ENCODE peak calls at places on chromosomes 13 and 19, in ten cellular contexts. L, X, A, C, Y, D, W, R, O and M are unnamed samples.

GRCh38 chr13:60583196-60583908 is 186.3 kb downstream of the TDRD3 start:
- DNase-seq in L (peak), X (no peak), A (no peak), C (no peak), Y (no peak), D (peak), W (no peak), R (peak), O (no peak), M (no peak)

GRCh38 chr19:15841875-15842569 is 26.6 kb upstream of the OR10H1 start:
- DNase-seq in L (no peak), X (no peak), A (no peak), C (no peak), Y (no peak), D (no peak), W (no peak), R (no peak), O (no peak), M (no peak)

GRCh38 chr19:13315495-13315894 is 165.3 kb downstream of the IER2 start:
- DNase-seq in L (no peak), X (peak), A (no peak), C (no peak), Y (no peak), D (no peak), W (no peak), R (no peak), O (no peak), M (no peak)

GRCh38 chr19:9342610-9343304 is 18.8 kb downstream of the ZNF559 start:
- DNase-seq in L (no peak), X (no peak), A (no peak), C (no peak), Y (no peak), D (peak), W (no peak), R (no peak), O (no peak), M (no peak)

GRCh38 chr19:40803857-40804782 is 5.1 kb downstream of the EGLN2 start:
- DNase-seq in L (no peak), X (peak), A (no peak), C (no peak), Y (no peak), D (no peak), W (peak), R (no peak), O (peak), M (no peak)

GRCh38 chr19:18629166-18630088 is 7.4 kb upstream of the KLHL26 start:
- DNase-seq in L (no peak), X (peak), A (no peak), C (peak), Y (no peak), D (peak), W (no peak), R (peak), O (no peak), M (peak)

GRCh38 chr13:48231080-48231479 is 1.9 kb upstream of the ITM2B start:
- DNase-seq in L (no peak), X (peak), A (no peak), C (no peak), Y (no peak), D (peak), W (no peak), R (peak), O (no peak), M (no peak)

GRCh38 chr19:15300533-15301194 is 31.7 kb downstream of the BRD4 start:
- DNase-seq in L (peak), X (no peak), A (no peak), C (no peak), Y (peak), D (peak), W (no peak), R (peak), O (no peak), M (no peak)

GRCh38 chr13:24407844-24408243 is 98.5 kb downstream of the C1QTNF9 start:
- DNase-seq in L (no peak), X (no peak), A (no peak), C (no peak), Y (no peak), D (no peak), W (no peak), R (no peak), O (no peak), M (no peak)
- TF ChIP-seq CTCF in L (no peak), X (no peak), A (no peak), C (no peak), Y (peak), D (no peak), W (no peak), R (no peak), O (no peak), M (no peak)

DNA sequence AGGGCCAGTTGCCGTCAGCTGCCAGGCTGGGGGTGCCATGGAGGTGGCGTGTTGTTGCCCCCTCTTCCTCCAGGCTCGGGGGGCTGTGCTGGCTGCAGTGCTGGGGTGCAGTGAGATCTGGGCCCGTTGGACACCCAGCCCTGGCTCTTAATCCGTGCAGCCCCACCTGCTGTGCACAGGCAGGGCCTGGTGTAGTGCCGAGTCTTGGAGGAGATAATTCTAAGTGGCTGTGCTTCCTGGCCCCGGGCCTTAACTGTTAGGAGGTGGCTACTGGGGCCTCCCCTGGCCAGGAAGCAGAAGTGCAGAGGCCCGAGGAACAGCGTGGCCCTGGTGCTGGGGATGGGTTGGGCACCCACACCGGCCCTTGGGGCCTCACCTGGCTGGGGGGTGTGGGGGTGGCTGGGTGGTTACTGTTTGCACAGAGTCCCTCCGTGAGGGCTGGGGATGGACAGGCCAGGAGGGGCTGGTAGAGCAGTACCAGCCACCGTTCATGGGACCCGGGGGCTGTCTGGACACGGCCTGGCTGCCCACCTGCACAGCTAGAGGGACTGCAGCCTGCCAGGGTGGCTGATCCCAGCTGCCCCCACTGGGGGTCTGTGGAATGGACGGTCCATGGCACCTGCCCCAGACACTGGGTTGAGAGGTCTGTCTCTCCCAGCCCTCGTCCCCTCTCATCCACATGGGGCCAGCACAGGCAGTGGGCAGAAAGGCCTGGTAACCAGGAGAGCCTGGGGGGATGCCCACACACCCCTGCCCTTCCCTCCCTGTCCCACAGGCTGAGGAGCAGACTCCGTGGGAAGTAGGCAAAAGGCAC is 3.3 kb downstream of the GPX4 start:
- DNase-seq in L (peak), X (no peak), A (no peak), C (no peak), Y (no peak), D (peak), W (no peak), R (peak), O (no peak), M (no peak)
- TF ChIP-seq CTCF in L (peak), X (no peak), A (no peak), C (no peak), Y (peak), D (peak), W (no peak), R (peak), O (no peak), M (no peak)

DNA sequence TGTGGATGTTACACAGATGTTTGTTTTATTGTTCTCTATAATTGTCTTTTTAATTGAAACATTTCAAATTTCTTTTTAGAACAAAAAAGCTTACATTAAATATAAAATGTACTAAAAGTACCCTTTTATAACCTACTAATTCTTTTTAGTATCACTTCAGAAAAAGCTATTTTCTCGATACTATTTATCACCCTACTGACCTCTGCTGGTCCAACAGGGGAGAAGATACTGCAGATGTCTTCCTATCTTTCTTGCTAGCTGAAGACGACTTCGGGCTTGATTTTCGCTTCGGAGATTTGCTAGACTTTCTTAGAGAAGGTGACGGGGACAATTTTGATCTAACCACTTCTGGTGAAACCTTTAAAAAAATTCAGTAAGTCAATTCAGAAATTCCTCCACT is 42.4 kb downstream of the ZC3H13 start:
- DNase-seq in L (peak), X (no peak), A (no peak), C (no peak), Y (no peak), D (peak), W (no peak), R (peak), O (no peak), M (no peak)
- TF ChIP-seq CTCF in L (peak), X (no peak), A (no peak), C (no peak), Y (peak), D (peak), W (no peak), R (peak), O (no peak), M (no peak)

GRCh38 chr19:56837892-56838679 is 2.4 kb downstream of the PEG3 start:
- DNase-seq in L (no peak), X (peak), A (peak), C (peak), Y (no peak), D (peak), W (peak), R (peak), O (peak), M (peak)
- TF ChIP-seq CTCF in L (no peak), X (peak), A (peak), C (no peak), Y (no peak), D (peak), W (no peak), R (no peak), O (peak), M (peak)

DNA sequence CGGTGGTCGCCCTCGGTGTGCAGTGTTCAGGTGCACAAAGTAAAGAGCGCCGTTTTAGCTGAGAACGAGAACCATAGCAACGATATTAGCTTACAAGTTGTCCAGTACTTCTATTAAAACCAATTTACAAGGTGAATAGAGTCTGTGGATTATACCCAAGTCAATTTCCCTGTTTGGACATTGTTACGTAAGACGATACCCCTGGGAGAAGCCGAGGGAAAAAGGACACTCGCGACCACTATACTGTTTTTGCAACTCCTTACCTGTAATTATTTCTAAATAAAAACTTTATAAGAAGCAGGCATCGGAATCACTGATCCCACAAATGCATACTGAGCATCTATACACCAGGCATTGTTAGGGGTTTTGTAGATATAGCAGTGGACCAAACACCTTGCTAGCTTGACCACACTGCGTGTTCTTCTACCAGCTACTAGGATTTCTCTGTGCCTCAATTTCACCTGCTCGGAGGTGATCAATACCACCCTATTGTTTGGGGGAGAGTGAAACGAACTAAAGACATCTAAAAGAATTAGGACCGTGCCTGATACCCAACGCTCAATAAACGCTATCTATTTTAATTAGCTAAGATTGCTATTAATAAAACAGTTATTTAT is 488 bp upstream of the EEF2 start:
- DNase-seq in L (no peak), X (no peak), A (no peak), C (no peak), Y (no peak), D (no peak), W (no peak), R (no peak), O (no peak), M (no peak)
- TF ChIP-seq CTCF in L (no peak), X (no peak), A (no peak), C (no peak), Y (no peak), D (no peak), W (no peak), R (no peak), O (no peak), M (no peak)